ENCODE peak calls at places on chromosomes 1 and 21, in six cellular contexts. S is transverse colon; Y is stomach; X is CD8-positive, alpha-beta T cell; Q is colonic mucosa; R is esophagus squamous epithelium. F is an unnamed sample.
A peak's percentile ranks its signal among the peaks of the same experiment; 100 is the strongest.

GRCh38 chr1:37822942-37823865 is 15.2 kb upstream of the YRDC start:
- DNase-seq in S (no peak), Y (no peak), X (no peak), Q (no peak), R (no peak), F (no peak)

GRCh38 chr1:68104155-68104554 is 53.7 kb upstream of the DIRAS3 start:
- DNase-seq in S (no peak), Y (no peak), X (no peak), Q (no peak), R (no peak), F (no peak)

GRCh38 chr1:226064816-226065248 is 2.3 kb downstream of the H3-3A start:
- DNase-seq in S (peak; percentile 58), Y (peak; percentile 52), X (peak; percentile 34), Q (peak; percentile 66), R (no peak), F (peak; percentile 71)

GRCh38 chr21:27813750-27814149 is 846.9 kb upstream of the ADAMTS5 start:
- DNase-seq in S (peak; percentile 12), Y (no peak), X (no peak), Q (peak; percentile 22), R (no peak), F (no peak)

GRCh38 chr21:34534522-34534921 is 22.5 kb upstream of the KCNE1 start:
- DNase-seq in S (no peak), Y (no peak), X (no peak), Q (no peak), R (no peak), F (no peak)

GRCh38 chr21:42160111-42160949 is 58.6 kb upstream of the ABCG1 start:
- DNase-seq in S (no peak), Y (no peak), X (no peak), Q (no peak), R (no peak), F (no peak)

GRCh38 chr1:31765041-31765467 is 914 bp upstream of the ADGRB2 start:
- DNase-seq in S (no peak), Y (no peak), X (no peak), Q (no peak), R (no peak), F (no peak)

GRCh38 chr1:156927215-156928042 is 7.0 kb downstream of the LRRC71 start:
- DNase-seq in S (peak; percentile 72), Y (peak; percentile 75), X (peak; percentile 61), Q (peak; percentile 76), R (no peak), F (peak; percentile 75)

GRCh38 chr1:219304227-219305226 is 130.8 kb downstream of the LYPLAL1 start:
- DNase-seq in S (no peak), Y (no peak), X (no peak), Q (no peak), R (no peak), F (no peak)

GRCh38 chr1:28507247-28507645 is 1.4 kb downstream of the RCC1 start:
- DNase-seq in S (no peak), Y (no peak), X (no peak), Q (peak; percentile 26), R (no peak), F (no peak)

GRCh38 chr1:210700511-210700910 is 371.8 kb downstream of the HHAT start:
- DNase-seq in S (no peak), Y (no peak), X (no peak), Q (no peak), R (no peak), F (no peak)

GRCh38 chr1:210700083-210700482 is 371.4 kb downstream of the HHAT start:
- DNase-seq in S (no peak), Y (no peak), X (no peak), Q (no peak), R (no peak), F (no peak)

GRCh38 chr1:210697185-210697584 is 368.5 kb downstream of the HHAT start:
- DNase-seq in S (no peak), Y (no peak), X (no peak), Q (no peak), R (no peak), F (no peak)

GRCh38 chr1:210696709-210697108 is 368.0 kb downstream of the HHAT start:
- DNase-seq in S (no peak), Y (no peak), X (no peak), Q (no peak), R (no peak), F (peak; percentile 22)

GRCh38 chr1:210698661-210699060 is 370.0 kb downstream of the HHAT start:
- DNase-seq in S (no peak), Y (no peak), X (no peak), Q (no peak), R (no peak), F (no peak)
- H3K27ac ChIP-seq in S (no peak overlapping the region), Y (no peak overlapping the region), X (no peak overlapping the region), Q (no peak overlapping the region), R (no peak overlapping the region), F (no peak overlapping the region)

DNA sequence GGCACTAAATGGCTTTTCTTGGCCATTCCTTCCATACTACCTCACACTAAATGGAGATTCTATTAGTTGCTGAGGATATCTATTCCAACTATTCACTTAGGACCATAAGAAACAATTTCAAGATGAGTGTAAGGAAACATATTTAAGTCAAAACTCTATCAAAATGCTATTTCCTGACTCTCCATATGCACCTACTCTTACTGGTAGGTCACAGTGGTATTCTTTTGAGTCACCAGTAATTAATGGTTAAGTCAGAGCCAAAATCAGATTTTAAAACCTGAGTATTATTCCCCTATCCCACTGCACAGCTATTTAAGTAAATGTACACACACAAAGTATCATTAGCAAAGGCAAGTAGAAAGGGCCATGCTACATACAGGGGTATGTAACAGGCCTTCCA is 50.3 kb downstream of the ARID4B start:
- DNase-seq in S (no peak), Y (no peak), X (no peak), Q (no peak), R (no peak), F (peak; percentile 21)
- H3K4me1 ChIP-seq in S (peaks cover 11% of the 10 kb centered on the region), Y (peaks cover 44% of the 10 kb centered on the region), X (peaks cover 47% of the 10 kb centered on the region), Q (no peaks in the 10 kb centered on the region), R (no peaks in the 10 kb centered on the region), F (peaks cover 71% of the 10 kb centered on the region)

DNA sequence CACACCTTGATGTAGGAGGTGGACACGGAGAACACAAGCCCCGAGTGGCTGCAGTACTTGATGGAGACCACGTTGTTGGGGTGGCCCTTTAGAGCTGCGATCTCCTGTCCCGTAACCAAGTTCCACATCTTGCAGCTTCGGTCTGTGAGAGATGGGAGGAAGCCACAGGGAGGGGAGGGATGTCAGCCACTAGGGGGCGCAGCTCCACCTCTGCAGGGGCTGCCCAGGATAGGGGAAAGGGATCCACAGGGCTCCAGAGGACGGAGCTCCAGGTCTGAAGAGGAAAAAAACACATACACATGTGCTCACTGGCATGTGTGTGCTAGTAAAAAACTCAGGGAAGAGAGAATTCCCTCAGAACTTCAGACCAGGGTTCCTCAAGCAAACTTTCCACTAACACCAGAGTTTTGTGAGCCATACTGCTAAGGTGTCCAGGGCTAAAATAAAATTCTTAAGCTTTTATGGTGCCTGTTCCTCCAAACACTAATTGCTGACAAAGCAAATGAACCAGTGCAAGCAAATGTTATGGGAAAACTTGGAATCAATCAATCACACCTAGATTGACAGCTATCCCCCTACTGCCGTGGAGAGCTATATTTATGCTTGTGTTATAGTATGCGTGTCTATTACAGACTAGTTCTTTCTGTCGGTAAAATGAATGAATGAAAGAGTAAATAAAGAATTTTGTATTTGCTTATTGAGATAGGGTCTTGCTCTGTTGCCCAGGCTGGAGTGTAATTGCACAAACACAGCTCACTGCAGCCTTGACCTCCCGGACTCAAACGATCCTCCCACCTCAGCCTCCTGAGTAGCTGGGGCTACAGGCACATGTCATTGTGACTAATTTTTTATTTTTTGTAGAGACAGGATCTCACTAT is 43.7 kb downstream of the KIF21B start:
- DNase-seq in S (peak; percentile 53), Y (peak; percentile 39), X (peak; percentile 71), Q (peak; percentile 72), R (no peak), F (peak; percentile 63)
- H3K27ac ChIP-seq in S (no peak overlapping the region), Y (no peak overlapping the region), X (no peak overlapping the region), Q (no peak overlapping the region), R (no peak overlapping the region), F (no peak overlapping the region)

DNA sequence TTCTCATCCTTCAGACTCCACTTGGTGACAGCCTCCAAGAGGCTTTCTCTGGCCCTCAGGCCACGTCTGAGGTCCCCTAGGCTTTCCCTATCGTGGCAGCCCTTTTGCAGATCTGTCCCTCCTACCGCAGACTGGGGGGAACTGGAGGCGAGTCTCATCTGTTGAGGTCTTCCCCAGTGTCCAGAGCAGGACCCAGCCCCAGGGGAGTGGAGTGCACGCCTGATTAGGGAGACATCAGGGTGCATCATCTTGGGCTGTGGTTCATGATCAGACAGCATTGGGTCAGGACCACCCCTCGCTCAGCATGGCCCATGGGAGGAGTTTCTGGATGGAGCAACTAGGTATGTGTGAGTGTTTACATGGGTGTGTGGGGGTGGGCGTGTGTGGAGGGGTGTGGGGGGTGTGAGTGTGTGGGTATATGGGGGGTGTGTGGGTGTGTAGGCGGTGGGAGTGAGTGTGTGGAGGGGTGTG is 8.5 kb upstream of the MATN1 start:
- DNase-seq in S (no peak), Y (no peak), X (no peak), Q (no peak), R (no peak), F (no peak)
- H3K4me1 ChIP-seq in S (no peaks in the 10 kb centered on the region), Y (no peaks in the 10 kb centered on the region), X (peaks cover 13% of the 10 kb centered on the region), Q (no peaks in the 10 kb centered on the region), R (no peaks in the 10 kb centered on the region), F (peaks cover 8% of the 10 kb centered on the region)